ENCODE peak calls at places on chromosomes 13 and 19, in eight cellular contexts. O is Caco-2; T is naive thymus-derived CD4-positive, alpha-beta T cell; N is astrocyte; C is PC-9; J is heart right ventricle; Q is thoracic aorta; S is GM23338. K is an unnamed sample. For H3K36me3, the result is how much of the 10 kb centered on the place peaks cover.

GRCh38 chr19:35549174-35549788 is 3.9 kb downstream of the TMEM147 start:
- DNase-seq in O (peak), T (peak), N (no peak), C (peak), J (no peak), Q (no peak), S (peak), K (no peak)

GRCh38 chr13:109704771-109705628 is 81.4 kb downstream of the IRS2 start:
- DNase-seq in O (peak), T (no peak), N (no peak), C (peak), J (peak), Q (no peak), S (no peak), K (peak)

GRCh38 chr19:4369888-4370260 is 26.5 kb downstream of the MPND start:
- DNase-seq in O (peak), T (peak), N (no peak), C (no peak), J (peak), Q (no peak), S (peak), K (no peak)

GRCh38 chr19:1214862-1215731 is 9.5 kb downstream of the STK11 start:
- DNase-seq in O (no peak), T (no peak), N (no peak), C (peak), J (peak), Q (no peak), S (no peak), K (peak)

GRCh38 chr13:70080030-70080429 is 27.6 kb upstream of the ATXN8OS start:
- DNase-seq in O (no peak), T (no peak), N (no peak), C (no peak), J (peak), Q (no peak), S (no peak), K (no peak)

GRCh38 chr13:31965361-31966066 is 66.1 kb upstream of the FRY start:
- DNase-seq in O (no peak), T (no peak), N (peak), C (peak), J (no peak), Q (no peak), S (no peak), K (peak)

GRCh38 chr13:30222253-30222652 is 85.1 kb downstream of the KATNAL1 start:
- DNase-seq in O (no peak), T (no peak), N (no peak), C (no peak), J (no peak), Q (no peak), S (no peak), K (no peak)

GRCh38 chr13:43663474-43664090 is 123.2 kb downstream of the ENOX1 start:
- DNase-seq in O (no peak), T (no peak), N (peak), C (no peak), J (no peak), Q (no peak), S (no peak), K (peak)

GRCh38 chr13:22076658-22077057 is 405.8 kb downstream of the FGF9 start:
- DNase-seq in O (no peak), T (no peak), N (no peak), C (no peak), J (no peak), Q (no peak), S (no peak), K (no peak)

GRCh38 chr19:11699931-11700794 is 38.6 kb downstream of the ZNF823 start:
- DNase-seq in O (peak), T (no peak), N (peak), C (peak), J (no peak), Q (no peak), S (peak), K (no peak)

GRCh38 chr13:110398564-110399507 is 91.8 kb downstream of the COL4A2 start:
- DNase-seq in O (no peak), T (no peak), N (peak), C (peak), J (no peak), Q (no peak), S (no peak), K (no peak)

GRCh38 chr13:33450956-33451709 is 165.6 kb upstream of the STARD13 start:
- DNase-seq in O (no peak), T (no peak), N (no peak), C (no peak), J (no peak), Q (no peak), S (no peak), K (no peak)

DNA sequence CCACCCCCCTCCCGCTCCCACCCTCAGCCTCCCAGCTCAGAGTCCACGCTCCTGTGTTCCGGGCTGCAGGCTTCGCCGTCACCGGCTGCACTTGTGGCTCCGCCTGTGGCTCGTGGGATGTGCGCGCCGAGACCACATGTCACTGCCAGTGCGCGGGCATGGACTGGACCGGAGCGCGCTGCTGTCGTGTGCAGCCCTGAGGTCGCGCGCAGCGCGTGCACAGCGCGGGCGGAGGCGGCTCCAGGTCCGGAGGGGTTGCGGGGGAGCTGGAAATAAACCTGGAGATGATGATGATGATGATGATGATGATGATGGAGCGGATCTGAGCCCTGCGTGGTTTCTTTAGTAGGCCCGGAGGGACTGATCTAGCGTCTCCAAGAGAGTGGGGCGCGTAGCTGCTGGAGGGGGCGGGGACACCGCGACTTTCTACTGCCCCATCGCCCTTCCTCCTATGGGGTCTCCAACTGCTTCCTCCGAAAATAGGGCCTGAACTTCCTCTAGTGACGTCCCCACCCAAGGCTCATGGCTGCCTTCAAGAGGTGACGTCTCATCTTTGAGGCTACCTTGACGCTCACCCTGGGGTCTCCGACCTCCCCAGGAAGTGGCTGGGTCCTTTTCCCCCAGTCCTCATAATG is 1.4 kb downstream of the RETN start:
- DNase-seq in O (peak), T (no peak), N (no peak), C (no peak), J (no peak), Q (no peak), S (peak), K (peak)
- H3K4me3 ChIP-seq in O (peak), T (peak), N (no peak), C (no peak), J (no peak), Q (no peak), S (peak), K (peak)

DNA sequence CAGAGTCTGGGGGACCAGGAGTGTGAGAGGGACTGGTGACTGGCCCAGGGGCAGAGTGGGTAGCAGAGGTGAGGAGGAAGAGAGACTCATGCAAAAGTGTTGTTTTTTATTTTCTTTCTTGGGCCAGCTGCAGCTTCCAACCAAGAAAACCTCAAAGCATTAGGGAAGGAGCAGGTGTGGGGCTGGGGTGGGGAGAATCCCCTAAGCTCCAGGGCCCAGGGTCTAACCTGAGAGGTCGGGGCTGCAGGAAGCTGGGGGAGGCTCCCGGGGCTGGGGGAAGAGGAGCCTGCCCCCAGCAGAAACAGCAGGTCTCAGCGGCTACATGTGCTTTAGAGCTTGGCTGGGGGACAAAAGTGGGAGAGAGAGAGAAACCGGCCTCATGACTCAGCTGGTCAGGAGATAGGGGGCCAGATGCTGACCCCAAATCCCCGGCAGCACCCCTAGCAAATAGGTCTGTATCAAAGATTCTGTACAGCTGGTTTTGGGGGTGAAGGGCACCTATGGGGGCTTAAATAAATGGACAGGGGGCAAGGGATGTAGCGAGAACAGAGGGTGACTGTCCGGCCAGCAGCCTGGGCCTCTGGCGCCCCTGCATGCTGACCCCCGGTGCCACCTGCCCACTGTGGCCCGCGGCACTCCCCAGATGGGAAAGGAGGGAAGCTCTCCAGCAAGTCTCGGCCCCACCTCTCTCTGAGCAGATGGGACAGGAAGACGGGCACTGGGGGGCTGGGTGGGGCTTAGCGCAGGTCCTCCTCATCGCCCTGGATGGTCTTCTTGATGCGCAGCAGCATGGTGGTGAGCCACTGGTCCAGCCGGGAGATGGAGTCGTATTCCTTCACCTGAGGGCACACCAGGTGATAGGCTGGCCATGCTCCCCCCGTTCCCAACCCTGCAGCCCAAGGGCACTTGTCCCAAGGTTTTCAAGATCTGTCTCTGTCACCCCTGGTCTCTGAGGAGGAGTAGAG is 3.8 kb upstream of the KPTN start:
- DNase-seq in O (no peak), T (no peak), N (no peak), C (no peak), J (no peak), Q (no peak), S (no peak), K (no peak)
- H3K36me3 ChIP-seq in O (under half), T (half or more), N (under half), C (under half), J (half or more), Q (under half), S (under half), K (half or more)

DNA sequence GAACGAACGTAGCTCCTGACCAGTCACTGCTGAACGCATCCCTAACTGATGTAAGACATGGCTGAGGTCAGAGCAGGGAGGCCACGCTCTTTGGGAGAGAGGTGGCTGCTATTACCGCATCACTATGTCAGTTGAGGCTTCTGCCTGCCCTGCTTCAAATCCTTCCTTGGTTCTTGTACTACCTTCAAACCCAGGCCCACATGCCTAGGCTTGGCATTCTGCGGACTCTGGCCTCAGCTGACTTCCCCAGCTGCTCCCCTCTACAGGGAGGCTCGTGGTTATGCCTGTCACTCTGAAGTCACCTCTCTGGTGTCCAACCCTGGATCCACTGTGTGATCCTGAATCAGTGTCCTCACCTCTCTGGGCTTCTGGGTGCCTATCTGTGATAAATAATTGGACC is 14.8 kb upstream of the MEIS3 start:
- DNase-seq in O (no peak), T (no peak), N (no peak), C (no peak), J (no peak), Q (no peak), S (no peak), K (no peak)
- H3K4me3 ChIP-seq in O (no peak), T (no peak), N (no peak), C (no peak), J (no peak), Q (no peak), S (no peak), K (no peak)

GRCh38 chr13:113979791-113980471 is 6.1 kb upstream of the C13orf46 start:
- DNase-seq in O (no peak), T (no peak), N (no peak), C (no peak), J (no peak), Q (no peak), S (no peak), K (no peak)
- H3K36me3 ChIP-seq in O (under half), T (half or more), N (under half), C (under half), J (under half), Q (under half), S (under half), K (under half)

DNA sequence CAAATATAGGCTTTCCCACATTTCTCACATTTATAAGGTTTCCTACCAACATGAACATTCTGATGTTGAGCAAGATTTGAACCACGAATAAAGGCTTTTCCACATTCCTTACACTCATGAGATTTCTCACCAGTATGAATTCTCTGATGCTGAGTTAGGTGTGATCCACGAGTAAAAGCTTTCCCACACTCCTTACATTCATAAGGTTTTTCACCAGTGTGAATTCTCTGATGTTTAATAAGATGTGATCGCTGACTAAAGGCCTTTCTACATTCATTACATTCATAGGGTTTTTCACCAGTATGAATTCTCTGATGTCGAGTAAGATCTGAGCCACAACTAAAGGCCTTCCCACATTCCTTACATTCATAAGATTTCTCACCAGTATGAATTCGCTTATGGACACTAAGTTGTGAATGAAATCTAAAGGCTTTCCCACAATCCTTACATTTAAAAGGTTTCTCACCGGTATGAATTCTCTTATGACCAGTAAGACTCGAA is 19.0 kb downstream of the ZNF790 start:
- DNase-seq in O (no peak), T (no peak), N (peak), C (no peak), J (no peak), Q (no peak), S (peak), K (no peak)
- H3K4me3 ChIP-seq in O (no peak), T (peak), N (no peak), C (no peak), J (no peak), Q (no peak), S (no peak), K (no peak)

DNA sequence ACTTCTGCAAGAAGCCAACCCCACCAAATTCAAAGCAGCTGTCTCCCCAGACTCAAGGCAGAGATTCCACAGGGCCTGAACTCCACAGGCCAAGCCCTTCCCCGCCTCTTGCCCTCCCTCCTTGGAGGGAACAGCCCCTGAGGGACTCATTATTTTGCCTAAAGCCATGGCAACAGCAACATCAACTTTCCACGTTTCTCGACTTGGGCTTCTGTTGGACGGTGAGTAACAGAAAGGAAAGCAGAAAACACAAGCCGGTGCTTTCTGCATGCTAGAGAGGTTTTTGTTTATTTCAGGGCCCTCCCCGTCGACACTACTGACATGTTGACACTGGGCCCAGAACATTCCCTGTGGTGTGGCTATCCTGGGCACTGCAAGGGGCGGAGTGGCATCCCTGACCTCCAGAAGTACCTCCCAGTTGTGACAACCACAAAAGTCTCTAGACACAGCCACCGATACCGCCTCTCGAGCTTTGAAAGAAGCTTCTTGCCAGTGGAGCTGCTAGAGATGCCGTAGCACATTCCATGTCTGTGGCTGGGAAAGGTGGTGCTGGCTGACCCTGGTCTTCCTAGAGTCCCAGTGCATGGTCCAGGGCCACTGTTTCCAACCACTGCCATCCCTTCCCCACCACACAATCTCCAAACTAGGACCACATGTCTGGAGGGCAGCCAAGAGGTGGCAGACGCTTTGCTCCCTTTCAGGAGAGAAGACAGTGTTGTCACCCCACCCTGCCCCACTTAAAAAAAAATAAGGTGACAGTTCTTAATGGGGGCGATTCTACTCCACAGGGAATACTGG is 12.8 kb downstream of the CAPS start:
- DNase-seq in O (no peak), T (no peak), N (no peak), C (no peak), J (peak), Q (no peak), S (no peak), K (no peak)
- H3K36me3 ChIP-seq in O (under half), T (half or more), N (under half), C (under half), J (half or more), Q (half or more), S (under half), K (under half)

GRCh38 chr13:96091932-96092253 is 2.0 kb downstream of the HS6ST3 start:
- DNase-seq in O (no peak), T (no peak), N (no peak), C (no peak), J (no peak), Q (no peak), S (no peak), K (no peak)

GRCh38 chr13:96093296-96094006 is 3.5 kb downstream of the HS6ST3 start:
- DNase-seq in O (no peak), T (no peak), N (no peak), C (no peak), J (no peak), Q (no peak), S (no peak), K (no peak)

GRCh38 chr13:96089749-96090239 is at the start of gene HS6ST3:
- DNase-seq in O (peak), T (no peak), N (no peak), C (no peak), J (peak), Q (no peak), S (peak), K (no peak)

GRCh38 chr13:96090240-96091101 is 564 bp downstream of the HS6ST3 start:
- DNase-seq in O (peak), T (no peak), N (no peak), C (no peak), J (peak), Q (no peak), S (peak), K (peak)

GRCh38 chr13:96091164-96091931 is 1.4 kb downstream of the HS6ST3 start:
- DNase-seq in O (peak), T (no peak), N (no peak), C (no peak), J (peak), Q (no peak), S (peak), K (peak)
- H3K4me3 ChIP-seq in O (peak), T (no peak), N (peak), C (no peak), J (peak), Q (peak), S (peak), K (no peak)

GRCh38 chr13:80921556-80921955 is 580.6 kb upstream of the SPRY2 start:
- DNase-seq in O (no peak), T (no peak), N (no peak), C (no peak), J (no peak), Q (no peak), S (no peak), K (no peak)
- H3K36me3 ChIP-seq in O (under half), T (under half), N (under half), C (under half), J (under half), Q (under half), S (under half), K (under half)